ENCODE peak calls at places on chromosome 21, in seven cellular contexts. O is OCI-LY7, L is astrocyte, X is neural progenitor cell, A is fibroblast of mammary gland, P is AG10803, N is BJ. W is an unnamed sample.
A peak's percentile ranks its signal among the peaks of the same experiment; 100 is the strongest.

GRCh38 chr21:27058673-27059365 is 91.9 kb upstream of the ADAMTS5 start:
- DNase-seq in O (no peak), L (no peak), X (no peak), A (peak; percentile 43), P (peak; percentile 16), N (no peak), W (no peak)

GRCh38 chr21:26753822-26754221 is 91.4 kb downstream of the ADAMTS1 start:
- DNase-seq in O (no peak), L (no peak), X (no peak), A (no peak), P (no peak), N (no peak), W (no peak)

GRCh38 chr21:23218667-23219066 is 2220.5 kb downstream of the NCAM2 start:
- DNase-seq in O (no peak), L (no peak), X (no peak), A (no peak), P (no peak), N (no peak), W (no peak)

GRCh38 chr21:44953628-44954021 is 13.8 kb downstream of the SLX9 start:
- DNase-seq in O (no peak), L (no peak), X (no peak), A (no peak), P (no peak), N (no peak), W (no peak)

GRCh38 chr21:45258476-45258875 is 29.2 kb downstream of the POFUT2 start:
- DNase-seq in O (no peak), L (no peak), X (no peak), A (peak; percentile 36), P (peak; percentile 15), N (no peak), W (no peak)

GRCh38 chr21:27578741-27579265 is 611.9 kb upstream of the ADAMTS5 start:
- DNase-seq in O (no peak), L (no peak), X (no peak), A (no peak), P (no peak), N (no peak), W (no peak)

GRCh38 chr21:44857127-44857892 is 16.2 kb downstream of the PTTG1IP start:
- DNase-seq in O (no peak), L (no peak), X (no peak), A (no peak), P (no peak), N (no peak), W (no peak)

GRCh38 chr21:33023574-33024277 is 2.0 kb upstream of the OLIG2 start:
- DNase-seq in O (no peak), L (no peak), X (peak; percentile 75), A (no peak), P (no peak), N (no peak), W (no peak)

GRCh38 chr21:37071561-37072238 is 1.2 kb downstream of the PIGP start:
- DNase-seq in O (peak; percentile 17), L (peak; percentile 70), X (peak; percentile 29), A (peak; percentile 92), P (peak; percentile 87), N (peak; percentile 27), W (peak; percentile 16)

GRCh38 chr21:45973475-45974072 is 8.0 kb upstream of the COL6A1 start:
- DNase-seq in O (no peak), L (peak; percentile 69), X (peak; percentile 85), A (peak; percentile 87), P (peak; percentile 82), N (no peak), W (peak; percentile 84)

GRCh38 chr21:36027352-36027751 is 33.0 kb downstream of the SETD4 start:
- DNase-seq in O (no peak), L (peak; percentile 18), X (no peak), A (peak; percentile 79), P (peak; percentile 20), N (no peak), W (no peak)

GRCh38 chr21:35503646-35504045 is 454.5 kb upstream of the RUNX1 start:
- DNase-seq in O (no peak), L (peak; percentile 47), X (peak; percentile 11), A (peak; percentile 47), P (peak; percentile 53), N (no peak), W (no peak)

GRCh38 chr21:25329227-25329626 is 278.1 kb downstream of the MRPL39 start:
- DNase-seq in O (no peak), L (peak; percentile 91), X (no peak), A (peak; percentile 93), P (peak; percentile 93), N (peak; percentile 81), W (no peak)

GRCh38 chr21:28509031-28509430 is 483.6 kb downstream of the LTN1 start:
- DNase-seq in O (no peak), L (no peak), X (peak; percentile 25), A (no peak), P (no peak), N (no peak), W (no peak)

DNA sequence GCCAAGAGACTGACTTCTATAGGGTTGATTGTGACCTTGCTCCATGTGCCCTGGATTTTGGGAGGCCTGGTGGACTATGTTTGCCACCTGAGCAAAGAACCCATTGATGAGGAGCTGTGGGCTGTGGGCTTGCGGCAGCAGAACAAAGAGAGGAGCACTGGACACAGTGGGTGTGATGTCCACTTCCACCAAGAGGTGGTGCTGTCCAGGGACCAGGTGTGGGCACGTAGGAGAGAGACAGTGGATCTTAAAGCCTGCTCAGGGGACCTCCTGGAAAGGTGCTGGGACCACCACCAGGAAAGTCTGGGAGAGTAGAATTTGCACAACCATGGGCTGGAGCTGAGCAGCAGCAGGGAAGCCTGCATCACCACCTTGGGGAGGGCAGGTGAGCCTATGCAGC is 106.7 kb upstream of the ETS2 start:
- DNase-seq in O (no peak), L (no peak), X (peak; percentile 15), A (no peak), P (no peak), N (no peak), W (no peak)
- TF ChIP-seq CTCF in O (no peak), L (no peak), X (peak; percentile 33), A (peak; percentile 23), P (peak; percentile 24), N (peak; percentile 21), W (no peak)

GRCh38 chr21:17671733-17672132 is 59.0 kb upstream of the BTG3 start:
- DNase-seq in O (no peak), L (no peak), X (no peak), A (no peak), P (no peak), N (no peak), W (no peak)
- TF ChIP-seq CTCF in O (no peak), L (no peak), X (no peak), A (no peak), P (no peak), N (no peak), W (no peak)

GRCh38 chr21:34337741-34338140 is 26.1 kb upstream of the KCNE2 start:
- DNase-seq in O (no peak), L (no peak), X (no peak), A (no peak), P (no peak), N (no peak), W (no peak)
- TF ChIP-seq CTCF in O (no peak), L (no peak), X (no peak), A (no peak), P (no peak), N (no peak), W (no peak)

GRCh38 chr21:43720539-43721224 is 1.8 kb downstream of the PDXK start:
- DNase-seq in O (no peak), L (no peak), X (no peak), A (no peak), P (no peak), N (no peak), W (no peak)

GRCh38 chr21:43717967-43718871 is 710 bp upstream of the PDXK start:
- DNase-seq in O (no peak), L (no peak), X (no peak), A (no peak), P (no peak), N (no peak), W (no peak)

GRCh38 chr21:43717166-43717853 is 1.6 kb upstream of the PDXK start:
- DNase-seq in O (peak; percentile 34), L (no peak), X (no peak), A (no peak), P (peak; percentile 28), N (no peak), W (no peak)

GRCh38 chr21:43719748-43720538 is 1.0 kb downstream of the PDXK start:
- DNase-seq in O (peak; percentile 52), L (no peak), X (peak; percentile 36), A (no peak), P (no peak), N (no peak), W (no peak)

GRCh38 chr21:43718872-43719747 is at the start of gene PDXK:
- DNase-seq in O (peak; percentile 93), L (peak; percentile 63), X (peak; percentile 94), A (peak; percentile 64), P (peak; percentile 69), N (no peak), W (peak; percentile 94)
- TF ChIP-seq CTCF in O (peak; percentile 59), L (no peak), X (peak; percentile 24), A (no peak), P (no peak), N (no peak), W (peak; percentile 26)

GRCh38 chr21:16195896-16196443 is 466.2 kb downstream of the USP25 start:
- DNase-seq in O (no peak), L (peak; percentile 25), X (no peak), A (peak; percentile 25), P (no peak), N (no peak), W (no peak)

GRCh38 chr21:16192900-16193299 is 463.1 kb downstream of the USP25 start:
- DNase-seq in O (no peak), L (peak; percentile 74), X (no peak), A (peak; percentile 85), P (peak; percentile 42), N (no peak), W (no peak)

GRCh38 chr21:16195476-16195875 is 465.7 kb downstream of the USP25 start:
- DNase-seq in O (no peak), L (peak; percentile 71), X (no peak), A (peak; percentile 89), P (peak; percentile 61), N (no peak), W (no peak)

GRCh38 chr21:16194851-16195251 is 465.1 kb downstream of the USP25 start:
- DNase-seq in O (no peak), L (peak; percentile 45), X (peak; percentile 3), A (peak; percentile 49), P (peak; percentile 17), N (no peak), W (no peak)

DNA sequence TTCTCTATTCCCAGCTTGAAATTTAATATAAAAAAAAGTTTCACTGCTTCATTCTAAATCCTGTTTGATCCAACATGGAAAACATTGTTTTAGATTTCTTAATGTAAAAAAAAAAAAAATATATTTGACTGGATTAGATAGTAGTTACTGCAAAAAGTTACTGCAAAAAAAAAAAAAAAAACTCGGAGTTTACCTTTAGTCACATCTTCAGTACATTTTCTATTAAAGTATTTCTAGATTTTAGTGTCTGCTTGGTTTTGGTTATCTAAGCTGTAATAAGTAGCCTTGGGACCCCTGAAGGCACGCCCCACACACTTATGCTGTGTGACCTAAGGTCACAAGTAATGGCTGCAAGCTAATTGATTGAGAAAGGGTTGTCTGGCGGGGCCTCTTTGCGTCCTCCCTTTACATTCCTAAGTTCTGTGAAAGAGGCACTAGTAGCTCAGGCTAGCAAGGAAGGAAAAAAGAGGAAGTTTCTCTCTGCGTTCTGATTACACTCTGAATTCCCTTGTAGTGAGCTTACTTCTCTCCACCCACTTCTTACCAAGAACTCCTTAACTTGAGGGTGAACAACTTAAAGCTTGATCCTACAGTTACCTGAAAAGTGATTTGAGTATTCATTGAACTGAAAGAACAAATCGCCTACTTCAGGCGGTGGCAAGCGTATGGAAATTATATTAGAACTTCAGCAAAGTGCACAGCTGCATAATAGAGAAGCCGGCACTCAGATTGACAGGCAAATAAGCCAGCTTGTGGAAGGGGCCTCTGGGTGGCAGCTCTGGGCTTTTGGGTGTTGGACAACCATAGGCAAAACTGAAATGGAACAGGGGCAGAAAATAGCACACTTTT is 464.2 kb downstream of the USP25 start:
- DNase-seq in O (peak; percentile 6), L (peak; percentile 91), X (peak; percentile 81), A (peak; percentile 87), P (peak; percentile 79), N (peak; percentile 34), W (no peak)
- TF ChIP-seq CTCF in O (no peak), L (peak; percentile 22), X (no peak), A (peak; percentile 38), P (peak; percentile 51), N (peak; percentile 21), W (peak; percentile 14)